ENCODE peak calls at places on chromosomes 6 and 20, in four cellular contexts. F, X, J and S are unnamed samples.

GRCh38 chr20:48209102-48209501 is 423.8 kb upstream of the SULF2 start:
- DNase-seq in J (no peak), X (no peak), F (no peak), S (no peak)

GRCh38 chr6:45607818-45608217 is 230.1 kb upstream of the SUPT3H start:
- DNase-seq in J (no peak), F (peak), X (no peak), S (no peak)

GRCh38 chr6:92942549-92942948 is 476.8 kb downstream of the EPHA7 start:
- DNase-seq in J (no peak), X (no peak), F (no peak), S (no peak)

GRCh38 chr20:60883517-60883916 is 368.5 kb upstream of the CDH4 start:
- DNase-seq in J (no peak), F (no peak), X (no peak), S (no peak)

GRCh38 chr6:36121752-36122494 is 8.4 kb upstream of the MAPK13 start:
- DNase-seq in F (no peak), X (no peak), J (peak), S (no peak)

GRCh38 chr20:38937978-38938473 is 11.8 kb downstream of the FAM83D start:
- DNase-seq in F (no peak), X (no peak), J (no peak), S (no peak)

GRCh38 chr6:24558516-24558915 is 63.7 kb downstream of the ALDH5A1 start:
- DNase-seq in F (no peak), X (no peak), J (no peak), S (no peak)

GRCh38 chr6:134080171-134080795 is 27.9 kb upstream of the SLC2A12 start:
- DNase-seq in J (peak), X (peak), F (peak), S (no peak)

GRCh38 chr6:163327165-163327880 is 87.2 kb upstream of the QKI start:
- DNase-seq in J (no peak), F (no peak), X (no peak), S (no peak)

GRCh38 chr6:41732601-41733348 is 2.6 kb downstream of the TFEB start:
- DNase-seq in X (peak), J (no peak), F (peak), S (no peak)

GRCh38 chr6:37020426-37021211 is 15.2 kb downstream of the FGD2 start:
- DNase-seq in F (peak), J (no peak), X (peak), S (peak)

GRCh38 chr6:166922937-166923336 is 33.4 kb downstream of the RNASET2 start:
- DNase-seq in F (no peak), J (no peak), X (no peak), S (no peak)

GRCh38 chr20:62578294-62578897 is 63.9 kb upstream of the SLCO4A1 start:
- DNase-seq in X (no peak), J (peak), F (no peak), S (no peak)

GRCh38 chr20:56788671-56789610 is 159.8 kb downstream of the TFAP2C start:
- DNase-seq in X (no peak), F (no peak), J (no peak), S (no peak)

GRCh38 chr6:48036316-48036715 is 74.7 kb downstream of the PTCHD4 start:
- DNase-seq in F (no peak), J (no peak), X (no peak), S (no peak)

GRCh38 chr6:170525795-170526194 is 27.3 kb downstream of the PSMB1 start:
- DNase-seq in X (no peak), F (no peak), J (no peak), S (no peak)

GRCh38 chr6:69935079-69935478 is 68.7 kb downstream of the COL19A1 start:
- DNase-seq in J (no peak), F (no peak), X (no peak), S (no peak)

GRCh38 chr20:25237610-25238318 is 10.1 kb upstream of the PYGB start:
- DNase-seq in F (peak), J (peak), X (no peak), S (peak)

GRCh38 chr6:151690303-151690702 is 117.2 kb upstream of the ESR1 start:
- DNase-seq in X (no peak), J (no peak), F (no peak), S (no peak)

GRCh38 chr20:36883972-36884535 is 8.1 kb downstream of the TLDC2 start:
- DNase-seq in X (no peak), F (no peak), J (no peak), S (no peak)

GRCh38 chr6:107653861-107654394 is 164.0 kb downstream of the SOBP start:
- DNase-seq in X (no peak), F (no peak), J (no peak), S (no peak)

GRCh38 chr6:13044390-13044789 is 283.9 kb downstream of the TBC1D7 start:
- DNase-seq in F (no peak), J (peak), X (no peak), S (no peak)

GRCh38 chr6:15026832-15027231 is 219.0 kb upstream of the JARID2 start:
- DNase-seq in F (no peak), X (peak), J (no peak), S (no peak)

GRCh38 chr6:7818480-7819165 is 92.0 kb downstream of the TXNDC5 start:
- DNase-seq in J (no peak), F (no peak), X (no peak), S (no peak)

GRCh38 chr20:9261781-9262180 is 192.9 kb downstream of the PLCB4 start:
- DNase-seq in J (no peak), F (no peak), X (no peak), S (no peak)

GRCh38 chr20:9260027-9260426 is 191.1 kb downstream of the PLCB4 start:
- DNase-seq in X (no peak), J (no peak), F (no peak), S (no peak)

GRCh38 chr20:9258891-9259290 is 190.0 kb downstream of the PLCB4 start:
- DNase-seq in X (no peak), F (no peak), J (no peak), S (no peak)

DNA sequence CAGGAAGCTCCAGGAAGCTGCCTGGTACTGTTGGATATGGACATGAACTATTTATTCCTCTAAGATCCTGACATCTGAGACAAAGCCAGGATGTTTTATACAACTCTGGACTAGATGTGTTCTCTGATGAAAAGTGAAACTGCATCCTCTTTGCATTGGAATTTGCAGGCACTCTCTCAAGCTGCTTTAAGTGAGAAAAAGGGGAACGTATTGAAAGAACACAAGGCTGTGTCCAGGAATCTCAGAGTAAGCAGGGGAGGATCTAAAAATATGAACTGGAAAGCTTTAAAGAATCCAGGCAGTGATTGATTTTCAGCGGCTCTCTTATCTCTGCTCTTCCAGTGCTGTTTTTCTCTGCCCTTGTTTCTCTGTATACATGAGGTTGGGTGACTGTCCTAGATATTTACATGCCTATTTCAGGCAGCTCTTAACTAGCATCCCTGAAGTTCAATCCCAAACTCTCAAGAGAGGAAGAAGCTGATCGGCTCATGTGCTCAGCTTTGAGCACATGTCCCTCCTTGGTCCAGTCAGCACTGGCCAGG is 193.8 kb downstream of the PLCB4 start:
- DNase-seq in F (no peak), X (no peak), J (no peak), S (no peak)
- H3K27ac ChIP-seq in F (no peak), X (no peak), J (no peak), S (peak)

DNA sequence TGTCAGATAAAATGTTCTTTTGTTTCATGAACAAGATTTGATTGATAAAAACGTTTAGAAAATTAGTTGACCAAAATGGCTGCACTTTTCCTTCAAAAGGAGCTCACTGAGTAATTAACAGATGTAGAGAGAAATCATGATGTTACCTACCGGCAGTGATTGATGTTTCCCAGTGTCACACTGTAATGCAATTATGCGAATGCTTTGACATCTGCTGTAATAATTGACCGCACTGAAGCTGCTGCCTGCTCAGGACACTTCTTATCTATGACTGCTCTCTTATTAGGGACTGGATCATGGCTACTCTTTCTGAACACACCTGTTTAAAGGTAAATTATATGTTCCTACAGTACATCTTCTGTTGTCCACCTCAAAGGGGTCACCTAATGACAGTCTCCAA is 94.6 kb downstream of the GPR63 start:
- DNase-seq in X (no peak), J (no peak), F (no peak), S (no peak)
- TF ChIP-seq EP300 in X (no peak), J (no peak), F (no peak), S (no peak)

GRCh38 chr20:3786126-3786484 is 435 bp downstream of the CENPB start:
- DNase-seq in F (peak), J (peak), X (peak), S (peak)

GRCh38 chr20:3784226-3784853 is 2.2 kb downstream of the CENPB start:
- DNase-seq in X (no peak), J (no peak), F (no peak), S (no peak)

GRCh38 chr20:3784863-3785239 is 1.7 kb downstream of the CENPB start:
- DNase-seq in X (no peak), J (no peak), F (no peak), S (no peak)

GRCh38 chr20:3786665-3787639 is at the start of gene CENPB:
- DNase-seq in F (peak), X (peak), J (peak), S (peak)

GRCh38 chr20:3785240-3786125 is 1.1 kb downstream of the CENPB start:
- DNase-seq in X (peak), J (peak), F (no peak), S (no peak)
- TF ChIP-seq POLR2AphosphoS5 in X (no peak), J (no peak), F (no peak), S (no peak)

GRCh38 chr6:18509871-18510643 is 122.9 kb downstream of the RNF144B start:
- DNase-seq in J (no peak), X (no peak), F (no peak), S (no peak)

GRCh38 chr6:18507018-18507415 is 119.9 kb downstream of the RNF144B start:
- DNase-seq in F (no peak), J (peak), X (no peak), S (no peak)

GRCh38 chr6:18510644-18511033 is 123.5 kb downstream of the RNF144B start:
- DNase-seq in J (no peak), X (no peak), F (no peak), S (no peak)

GRCh38 chr6:18506387-18507017 is 119.4 kb downstream of the RNF144B start:
- DNase-seq in F (no peak), X (no peak), J (peak), S (no peak)

DNA sequence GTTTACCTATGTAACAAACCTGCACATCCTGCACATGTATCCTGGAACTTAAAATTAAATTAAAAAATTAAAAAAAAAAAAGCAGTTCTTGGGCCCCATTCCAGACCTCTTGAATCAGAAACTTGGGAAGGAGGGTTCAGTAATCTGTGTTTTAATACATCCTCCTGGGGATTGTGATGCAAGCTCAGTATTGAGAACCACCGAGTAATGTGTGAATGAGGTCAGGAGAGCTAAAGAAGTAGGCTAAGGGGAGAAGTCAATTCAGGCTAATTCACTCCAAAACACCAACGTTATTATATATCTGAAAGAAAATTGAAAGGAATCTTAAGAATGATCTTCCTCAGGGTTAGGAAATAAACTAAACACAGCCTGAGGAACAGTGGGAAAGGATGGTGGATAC is 120.4 kb downstream of the RNF144B start:
- DNase-seq in X (no peak), J (no peak), F (no peak), S (no peak)
- H3K27ac ChIP-seq in X (no peak), J (no peak), F (no peak), S (no peak)

GRCh38 chr6:157079277-157079676 is 244.0 kb downstream of the TMEM242 start:
- DNase-seq in J (no peak), X (no peak), F (no peak), S (no peak)

GRCh38 chr6:157079774-157080173 is 243.5 kb downstream of the TMEM242 start:
- DNase-seq in X (no peak), F (no peak), J (no peak), S (no peak)

GRCh38 chr6:157078326-157078725 is 245.0 kb downstream of the TMEM242 start:
- DNase-seq in X (no peak), F (no peak), J (no peak), S (no peak)

GRCh38 chr6:157083343-157083742 is 240.0 kb downstream of the TMEM242 start:
- DNase-seq in J (no peak), F (no peak), X (no peak), S (no peak)

GRCh38 chr6:157080986-157081391 is 242.3 kb downstream of the TMEM242 start:
- DNase-seq in J (no peak), X (no peak), F (no peak), S (no peak)
- TF ChIP-seq EP300 in J (no peak), X (no peak), F (no peak), S (no peak)

GRCh38 chr6:149224399-149224798 is 93.1 kb upstream of the TAB2 start:
- DNase-seq in J (no peak), F (no peak), X (no peak), S (no peak)
- TF ChIP-seq POLR2AphosphoS5 in J (no peak), F (no peak), X (no peak), S (no peak)

GRCh38 chr20:5656136-5656535 is 94.1 kb upstream of the SHLD1 start:
- DNase-seq in J (no peak), F (no peak), X (no peak), S (no peak)

GRCh38 chr20:5654557-5654956 is 95.6 kb upstream of the SHLD1 start:
- DNase-seq in F (no peak), J (peak), X (no peak), S (no peak)

GRCh38 chr20:5658897-5659296 is 91.3 kb upstream of the SHLD1 start:
- DNase-seq in F (peak), J (peak), X (peak), S (peak)

GRCh38 chr20:5657873-5658200 is 92.4 kb upstream of the SHLD1 start:
- DNase-seq in X (no peak), J (no peak), F (no peak), S (no peak)

DNA sequence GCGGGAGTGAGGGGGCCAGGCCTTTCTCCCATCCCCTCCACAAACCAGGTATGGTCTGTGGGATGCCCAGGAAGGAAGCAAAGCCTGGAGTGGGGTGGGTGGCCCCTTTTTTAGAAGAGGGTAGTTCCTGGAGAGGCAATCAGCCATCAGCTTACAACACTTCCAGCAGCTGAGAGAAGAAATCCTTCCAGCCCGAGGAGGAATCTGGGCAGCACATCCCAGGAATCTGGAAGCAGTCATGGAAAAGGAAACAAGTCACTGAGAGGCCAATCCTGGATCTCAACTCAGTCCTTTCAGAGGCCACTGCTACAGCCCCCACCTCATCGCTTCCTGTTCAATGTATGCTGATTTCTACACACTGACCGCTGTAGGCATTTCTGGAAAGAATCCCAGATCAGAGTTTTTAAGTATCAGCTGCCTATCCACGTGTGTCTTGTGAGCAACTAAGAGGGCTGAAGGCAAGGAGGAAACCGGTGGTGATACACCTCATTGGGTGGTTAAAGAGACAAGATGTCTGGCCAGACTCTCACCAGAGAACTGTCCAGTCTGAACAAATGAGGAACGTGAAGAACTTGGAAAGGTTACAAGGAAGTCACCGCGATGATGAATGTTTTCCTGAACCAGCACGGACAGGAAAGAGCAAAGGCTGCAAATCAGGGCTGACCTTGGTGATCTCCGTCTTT is 92.9 kb upstream of the SHLD1 start:
- DNase-seq in J (no peak), X (no peak), F (peak), S (peak)
- H3K27ac ChIP-seq in J (no peak), X (peak), F (peak), S (peak)